ENCODE peak calls at places on chromosomes 1 and 21, in five cellular contexts. R is BE2C, B is fibroblast of pulmonary artery, F is cardiac fibroblast, Y is fibroblast of mammary gland. E is an unnamed sample.

GRCh38 chr1:162035241-162035640 is 11.6 kb upstream of the OLFML2B start:
- DNase-seq in R (peak), B (peak), F (peak), Y (no peak), E (no peak)

GRCh38 chr1:101971309-101971708 is 25.4 kb downstream of the OLFM3 start:
- DNase-seq in R (no peak), B (peak), F (peak), Y (peak), E (no peak)

GRCh38 chr1:93798301-93798700 is 80.7 kb downstream of the DNTTIP2 start:
- DNase-seq in R (no peak), B (peak), F (peak), Y (peak), E (peak)

GRCh38 chr1:18723206-18723605 is 92.6 kb downstream of the PAX7 start:
- DNase-seq in R (no peak), B (no peak), F (peak), Y (no peak), E (no peak)

GRCh38 chr1:39957299-39958020 is 2.5 kb downstream of the MFSD2A start:
- DNase-seq in R (no peak), B (peak), F (no peak), Y (peak), E (no peak)

GRCh38 chr1:38045431-38046332 is 911 bp downstream of the POU3F1 start:
- DNase-seq in R (no peak), B (no peak), F (peak), Y (no peak), E (no peak)

GRCh38 chr1:179794669-179795068 is 51.6 kb downstream of the FAM163A start:
- DNase-seq in R (peak), B (peak), F (peak), Y (no peak), E (no peak)

GRCh38 chr1:243957141-243957540 is 93.9 kb upstream of the ZBTB18 start:
- DNase-seq in R (no peak), B (no peak), F (no peak), Y (no peak), E (no peak)

GRCh38 chr1:220409751-220410370 is 118.1 kb upstream of the MARK1 start:
- DNase-seq in R (no peak), B (no peak), F (no peak), Y (no peak), E (no peak)

GRCh38 chr1:165632152-165632469 is 1.1 kb downstream of the MGST3 start:
- DNase-seq in R (no peak), B (no peak), F (no peak), Y (no peak), E (no peak)

GRCh38 chr1:54800899-54801759 is at the start of gene TTC22:
- DNase-seq in R (no peak), B (no peak), F (peak), Y (no peak), E (no peak)

GRCh38 chr1:243495442-243496172 is 239.8 kb downstream of the SDCCAG8 start:
- DNase-seq in R (no peak), B (peak), F (peak), Y (peak), E (no peak)

GRCh38 chr21:38796426-38796825 is 9.3 kb upstream of the ETS2 start:
- DNase-seq in R (no peak), B (peak), F (peak), Y (peak), E (no peak)

GRCh38 chr1:53629101-53629691 is 109.8 kb downstream of the GLIS1 start:
- DNase-seq in R (peak), B (no peak), F (no peak), Y (no peak), E (no peak)

GRCh38 chr1:9721606-9722377 is 70.3 kb downstream of the PIK3CD start:
- DNase-seq in R (peak), B (peak), F (peak), Y (no peak), E (no peak)

GRCh38 chr21:43361493-43362296 is 65.2 kb downstream of the SIK1 start:
- DNase-seq in R (no peak), B (no peak), F (peak), Y (peak), E (peak)

GRCh38 chr1:116474921-116475849 is 95.6 kb downstream of the CD58 start:
- DNase-seq in R (no peak), B (no peak), F (no peak), Y (no peak), E (no peak)

GRCh38 chr1:98661544-98662353 is at the start of gene SNX7:
- DNase-seq in R (peak), B (peak), F (peak), Y (peak), E (peak)

GRCh38 chr1:59029768-59030167 is 245.9 kb upstream of the JUN start:
- DNase-seq in R (no peak), B (no peak), F (no peak), Y (no peak), E (no peak)

GRCh38 chr1:112386024-112386723 is 9.8 kb upstream of the CTTNBP2NL start:
- DNase-seq in R (no peak), B (no peak), F (no peak), Y (no peak), E (no peak)

GRCh38 chr1:232578681-232579195 is 51.2 kb downstream of the SIPA1L2 start:
- DNase-seq in R (no peak), B (peak), F (peak), Y (no peak), E (no peak)

GRCh38 chr1:117396074-117396473 is 28.8 kb downstream of the MAN1A2 start:
- DNase-seq in R (no peak), B (no peak), F (no peak), Y (no peak), E (no peak)

GRCh38 chr1:66527688-66528087 is 6.3 kb upstream of the SGIP1 start:
- DNase-seq in R (no peak), B (peak), F (peak), Y (peak), E (peak)

GRCh38 chr1:15884477-15884876 is 37.0 kb downstream of the SPEN start:
- DNase-seq in R (no peak), B (no peak), F (no peak), Y (no peak), E (no peak)

GRCh38 chr1:15883326-15883725 is 35.8 kb downstream of the SPEN start:
- DNase-seq in R (no peak), B (no peak), F (no peak), Y (no peak), E (no peak)

GRCh38 chr1:15886613-15887167 is 39.2 kb downstream of the SPEN start:
- DNase-seq in R (no peak), B (no peak), F (no peak), Y (no peak), E (no peak)

GRCh38 chr1:15885269-15885668 is 37.8 kb downstream of the SPEN start:
- DNase-seq in R (no peak), B (no peak), F (no peak), Y (no peak), E (no peak)

DNA sequence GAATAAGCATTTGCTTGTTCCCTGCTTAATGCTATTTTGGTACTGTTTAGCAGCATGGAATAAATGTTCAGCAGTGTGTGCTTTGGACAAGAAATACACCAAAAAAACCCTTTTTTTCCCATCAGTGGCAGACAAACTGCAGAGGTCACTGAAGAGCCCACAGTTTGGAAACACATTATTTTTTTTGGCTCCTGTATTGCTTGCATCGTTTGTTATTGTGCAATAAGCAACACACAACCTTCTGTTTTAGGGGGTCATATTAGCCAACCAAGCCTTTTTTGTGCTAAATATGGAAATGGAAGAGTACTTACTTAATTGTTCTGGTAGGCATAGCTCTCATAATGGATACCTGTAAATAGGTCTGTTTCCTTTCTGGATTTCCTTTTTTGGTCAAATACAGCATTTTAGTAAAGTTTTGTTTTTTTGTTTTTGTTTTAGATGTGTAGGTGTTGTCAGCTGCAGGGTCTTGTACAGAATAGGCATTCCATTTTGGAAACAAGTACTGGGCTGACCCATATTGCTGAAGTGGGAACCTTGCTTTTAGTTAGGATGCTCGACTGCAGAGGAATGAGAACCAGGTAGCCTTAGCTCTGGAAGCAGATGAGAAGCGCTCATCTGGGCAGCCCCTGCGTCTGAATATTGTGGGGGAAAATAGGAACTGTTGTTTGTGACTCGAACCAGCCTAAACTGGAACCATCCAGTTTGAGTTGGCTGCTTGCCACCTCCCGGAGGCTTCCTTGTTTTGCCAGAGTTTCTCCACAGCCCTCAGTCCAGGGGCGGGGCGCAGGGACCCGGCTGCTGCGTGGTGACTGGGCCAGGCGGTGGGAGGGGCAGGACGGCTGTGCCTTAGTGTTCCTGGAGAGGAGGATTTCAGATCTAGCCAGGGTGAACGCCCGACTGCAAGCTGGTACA is 38.5 kb downstream of the SPEN start:
- DNase-seq in R (peak), B (peak), F (peak), Y (peak), E (peak)
- TF ChIP-seq CTCF in R (no peak), B (peak), F (peak), Y (peak), E (peak)

GRCh38 chr1:21295545-21295944 is 5.3 kb upstream of the ECE1 start:
- DNase-seq in R (no peak), B (no peak), F (no peak), Y (no peak), E (no peak)

GRCh38 chr1:21292991-21293536 is 2.8 kb upstream of the ECE1 start:
- DNase-seq in R (no peak), B (no peak), F (no peak), Y (no peak), E (no peak)

GRCh38 chr1:21295059-21295401 is 4.8 kb upstream of the ECE1 start:
- DNase-seq in R (no peak), B (peak), F (peak), Y (peak), E (no peak)

GRCh38 chr1:21293537-21294265 is 3.4 kb upstream of the ECE1 start:
- DNase-seq in R (no peak), B (no peak), F (no peak), Y (no peak), E (no peak)

DNA sequence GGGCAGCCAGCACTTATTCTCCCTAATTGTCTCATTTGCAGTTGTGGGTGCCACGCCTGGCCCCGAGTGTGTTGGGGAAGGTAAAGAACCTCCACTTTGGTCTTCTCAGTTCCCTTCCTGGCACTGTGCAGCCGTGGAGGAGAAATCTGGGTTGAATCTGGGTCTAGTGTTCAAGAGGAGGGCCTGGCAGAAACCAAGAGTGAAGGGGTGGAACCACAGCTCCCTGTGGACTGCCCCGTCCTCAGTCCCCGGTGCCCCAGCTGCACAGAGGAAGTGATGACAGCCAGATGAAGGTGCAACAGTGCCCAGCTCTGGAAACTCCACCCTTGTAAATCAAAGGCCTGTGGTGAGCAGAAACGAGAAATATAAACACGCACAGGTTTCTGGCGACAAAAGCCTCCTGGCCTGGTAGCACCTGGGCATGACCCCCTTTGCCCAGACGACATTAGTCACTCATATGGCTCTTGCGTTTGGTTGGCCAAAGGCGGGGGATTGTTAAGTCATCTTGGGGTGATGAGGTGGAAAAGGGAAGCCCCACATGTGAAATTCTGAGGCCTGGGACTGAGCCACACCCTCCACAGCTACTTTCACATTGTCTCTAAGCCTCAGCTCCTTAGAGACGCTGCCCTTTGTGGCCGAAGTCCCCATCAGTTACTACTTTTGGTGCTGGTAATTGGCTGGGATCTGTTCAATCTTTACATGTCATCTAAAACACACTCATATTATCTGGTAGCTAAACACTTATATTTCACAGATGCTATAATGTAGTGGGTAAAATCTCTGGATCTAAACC is 4.2 kb upstream of the ECE1 start:
- DNase-seq in R (no peak), B (no peak), F (peak), Y (no peak), E (no peak)
- H3K4me3 ChIP-seq in R (no peak), B (no peak), F (no peak), Y (no peak), E (no peak)

GRCh38 chr1:110158261-110158660 is 8.0 kb downstream of the SLC6A17 start:
- DNase-seq in R (no peak), B (no peak), F (no peak), Y (no peak), E (no peak)

GRCh38 chr1:110159160-110159559 is 8.9 kb downstream of the SLC6A17 start:
- DNase-seq in R (no peak), B (no peak), F (no peak), Y (no peak), E (no peak)

GRCh38 chr1:110153407-110153950 is 3.2 kb downstream of the SLC6A17 start:
- DNase-seq in R (no peak), B (no peak), F (no peak), Y (no peak), E (no peak)

GRCh38 chr1:110152133-110152785 is 2.0 kb downstream of the SLC6A17 start:
- DNase-seq in R (no peak), B (no peak), F (peak), Y (peak), E (no peak)

DNA sequence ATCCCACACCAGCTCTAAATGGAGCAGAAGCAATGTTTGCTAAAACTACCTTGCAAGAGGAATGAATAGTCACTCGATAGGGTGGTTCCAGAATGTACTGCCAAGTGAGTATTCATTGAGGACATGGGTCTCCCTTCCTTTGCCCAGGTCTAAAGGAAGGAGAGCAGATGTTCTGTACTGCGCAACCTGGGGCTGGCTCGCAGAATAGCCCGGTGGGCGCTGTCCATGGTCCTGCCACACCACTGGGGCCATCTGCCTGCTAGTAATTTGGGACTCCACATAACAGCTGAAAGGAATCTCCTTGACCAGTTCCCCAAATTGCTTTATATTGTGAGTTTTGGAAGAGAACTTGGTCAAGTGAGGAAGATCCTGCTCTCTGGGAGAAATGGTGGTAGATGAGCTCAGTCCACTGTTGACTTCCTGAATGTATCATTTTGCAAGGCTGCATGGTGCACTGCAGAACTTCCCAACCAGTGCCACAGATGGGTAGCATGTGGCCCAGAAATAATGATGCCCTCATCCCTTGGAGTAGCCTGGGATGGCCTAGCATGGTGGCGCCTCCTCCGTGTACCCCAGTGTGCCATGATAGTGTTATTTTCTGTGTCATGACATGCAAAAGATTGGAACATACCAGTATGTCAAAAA is 5.7 kb downstream of the SLC6A17 start:
- DNase-seq in R (no peak), B (peak), F (peak), Y (peak), E (peak)
- TF ChIP-seq CTCF in R (no peak), B (no peak), F (no peak), Y (no peak), E (no peak)

GRCh38 chr1:94806451-94806861 is 13.7 kb upstream of the SLC44A3 start:
- DNase-seq in R (no peak), B (peak), F (peak), Y (peak), E (no peak)
- H3K4me3 ChIP-seq in R (no peak), B (peak), F (peak), Y (peak), E (peak)

GRCh38 chr1:109814993-109815786 is 51.5 kb upstream of the EPS8L3 start:
- DNase-seq in R (no peak), B (no peak), F (no peak), Y (no peak), E (no peak)
- TF ChIP-seq CTCF in R (no peak), B (no peak), F (no peak), Y (no peak), E (no peak)

GRCh38 chr1:34407140-34407539 is 230.4 kb downstream of the C1orf94 start:
- DNase-seq in R (no peak), B (no peak), F (no peak), Y (no peak), E (no peak)

GRCh38 chr1:34403156-34403555 is 226.4 kb downstream of the C1orf94 start:
- DNase-seq in R (no peak), B (no peak), F (no peak), Y (no peak), E (no peak)

GRCh38 chr1:34406377-34406776 is 229.7 kb downstream of the C1orf94 start:
- DNase-seq in R (no peak), B (no peak), F (no peak), Y (no peak), E (no peak)

GRCh38 chr1:34405266-34405959 is 228.7 kb downstream of the C1orf94 start:
- DNase-seq in R (no peak), B (no peak), F (no peak), Y (no peak), E (no peak)

DNA sequence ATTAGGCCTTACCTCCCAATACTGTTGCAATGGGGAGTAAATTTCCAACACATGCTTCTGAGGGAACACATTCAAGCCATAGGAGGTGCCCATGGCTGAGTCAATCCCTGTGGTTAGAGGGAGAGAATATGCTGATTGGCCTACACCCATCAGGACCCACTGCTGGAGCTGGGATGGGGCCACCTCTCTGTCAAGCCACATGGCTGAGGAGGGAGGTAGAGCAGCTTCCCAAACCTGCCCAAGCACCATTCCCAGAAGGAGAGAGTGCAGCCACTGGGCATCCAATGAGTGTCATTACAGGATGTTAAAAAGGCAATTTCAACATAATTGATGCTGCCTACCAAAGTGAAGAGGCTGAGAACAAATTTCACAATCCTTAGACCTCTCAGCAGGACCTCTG is 228.1 kb downstream of the C1orf94 start:
- DNase-seq in R (no peak), B (no peak), F (no peak), Y (no peak), E (no peak)
- H3K4me3 ChIP-seq in R (no peak), B (no peak), F (no peak), Y (no peak), E (no peak)

DNA sequence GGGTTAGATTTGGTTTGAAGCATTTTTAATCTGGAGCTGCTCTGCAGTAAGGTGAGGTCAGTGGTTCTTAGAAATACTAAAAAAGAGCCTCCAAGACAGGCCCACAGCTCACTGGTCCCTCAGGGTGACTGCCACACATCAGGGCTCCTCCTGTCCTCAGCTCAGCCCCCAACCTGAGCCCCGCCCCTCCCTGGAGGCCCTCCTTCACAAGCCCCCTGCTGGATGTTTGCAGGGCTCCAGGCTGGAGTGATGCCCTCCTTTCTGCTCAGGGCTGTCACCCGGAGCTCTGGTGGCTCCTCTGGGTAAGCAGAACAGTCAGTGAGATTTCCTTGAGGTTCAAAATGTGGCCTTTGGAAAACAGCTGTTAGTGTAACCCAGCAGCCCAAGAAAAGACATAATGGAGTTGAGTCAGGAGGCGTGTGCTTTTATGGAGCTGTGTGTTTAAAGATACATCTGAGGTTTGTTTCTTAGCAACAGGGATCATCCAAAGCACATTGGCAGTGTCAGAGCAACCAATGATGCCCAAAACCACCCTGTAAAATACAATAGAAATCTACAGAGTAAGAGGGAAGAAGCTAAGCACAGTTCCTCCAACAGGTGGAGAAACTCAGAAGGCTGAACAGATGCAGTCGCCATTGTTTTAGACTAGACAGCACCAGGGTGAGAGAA is 21.4 kb downstream of the STUM start:
- DNase-seq in R (peak), B (no peak), F (no peak), Y (no peak), E (no peak)
- TF ChIP-seq CTCF in R (peak), B (peak), F (no peak), Y (peak), E (peak)

E was measured in AG04450.